ENCODE peak calls at places on chromosome 11, in five cellular contexts. N is PC-3; I is CD4-positive, alpha-beta T cell; U is stomach; H is cardiac fibroblast. P is an unnamed sample.

GRCh38 chr11:33891714-33892327 is at the start of gene LMO2:
- DNase-seq in N (no peak), I (no peak), U (no peak), H (no peak), P (no peak)

GRCh38 chr11:128478305-128478704 is 109.1 kb downstream of the ETS1 start:
- DNase-seq in N (no peak), I (no peak), U (no peak), H (no peak), P (no peak)

GRCh38 chr11:4643084-4643483 is 698 bp upstream of the OR51E1 start:
- DNase-seq in N (no peak), I (no peak), U (no peak), H (peak), P (no peak)

GRCh38 chr11:47314992-47315391 is 37.5 kb downstream of the MYBPC3 start:
- DNase-seq in N (no peak), I (no peak), U (no peak), H (peak), P (no peak)

GRCh38 chr11:105000797-105001196 is 22.2 kb downstream of the CASP5 start:
- DNase-seq in N (no peak), I (peak), U (peak), H (no peak), P (no peak)

GRCh38 chr11:10975287-10975721 is 117.5 kb upstream of the ZBED5 start:
- DNase-seq in N (no peak), I (no peak), U (no peak), H (no peak), P (no peak)

GRCh38 chr11:125562430-125562829 is 6.8 kb upstream of the EI24 start:
- DNase-seq in N (no peak), I (no peak), U (no peak), H (no peak), P (no peak)

GRCh38 chr11:117287668-117288067 is 3.5 kb upstream of the BACE1-AS start:
- DNase-seq in N (no peak), I (no peak), U (no peak), H (no peak), P (no peak)

GRCh38 chr11:34331329-34331728 is 26.5 kb downstream of the ABTB2 start:
- DNase-seq in N (peak), I (no peak), U (no peak), H (peak), P (peak)

GRCh38 chr11:77152846-77153245 is 24.8 kb downstream of the MYO7A start:
- DNase-seq in N (no peak), I (no peak), U (no peak), H (no peak), P (no peak)

GRCh38 chr11:15893080-15893492 is 463.3 kb downstream of the SOX6 start:
- DNase-seq in N (peak), I (no peak), U (no peak), H (no peak), P (no peak)

GRCh38 chr11:46658259-46658658 is 40.9 kb downstream of the ATG13 start:
- DNase-seq in N (no peak), I (no peak), U (no peak), H (peak), P (no peak)

GRCh38 chr11:109342261-109342660 is 79.7 kb upstream of the C11orf87 start:
- DNase-seq in N (no peak), I (no peak), U (no peak), H (no peak), P (no peak)

GRCh38 chr11:134063991-134064747 is 4.7 kb upstream of the JAM3 start:
- DNase-seq in N (no peak), I (no peak), U (no peak), H (no peak), P (no peak)

GRCh38 chr11:121309688-121310087 is 17.1 kb downstream of the SC5D start:
- DNase-seq in N (no peak), I (no peak), U (no peak), H (no peak), P (no peak)

GRCh38 chr11:64285885-64286800 is 495 bp downstream of the GPR137 start:
- DNase-seq in N (peak), I (no peak), U (no peak), H (no peak), P (no peak)

GRCh38 chr11:61513143-61513740 is 4.7 kb downstream of the LRRC10B start:
- DNase-seq in N (peak), I (no peak), U (no peak), H (no peak), P (no peak)

GRCh38 chr11:95284057-95285052 is 53.4 kb upstream of the SESN3 start:
- DNase-seq in N (peak), I (no peak), U (no peak), H (no peak), P (no peak)

GRCh38 chr11:65398362-65398910 is 12.0 kb downstream of the FRMD8 start:
- DNase-seq in N (no peak), I (no peak), U (no peak), H (no peak), P (no peak)
- TF ChIP-seq CTCF in N (no peak), I (no peak), U (no peak), H (no peak), P (no peak)

DNA sequence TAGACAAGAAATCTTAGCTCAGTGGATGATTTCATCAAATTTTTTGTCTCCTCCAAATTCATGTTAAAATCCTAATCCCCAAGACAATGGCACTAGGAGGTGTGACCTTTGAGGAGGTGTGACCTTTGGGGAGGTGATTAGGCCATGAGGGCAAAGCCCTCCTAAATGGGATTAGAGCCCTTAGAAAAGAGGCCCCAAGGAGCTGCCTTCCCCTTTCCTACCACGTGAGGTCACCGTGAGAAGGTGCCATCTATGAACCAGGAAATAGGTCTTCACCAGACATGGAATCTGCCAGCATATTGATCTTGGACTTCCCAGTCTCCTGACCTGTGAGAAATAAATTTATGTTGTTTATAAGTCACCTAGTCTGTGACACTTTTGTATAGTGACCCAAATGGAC is 138.7 kb downstream of the TRIM29 start:
- DNase-seq in N (peak), I (no peak), U (no peak), H (no peak), P (no peak)
- TF ChIP-seq CTCF in N (peak), I (no peak), U (no peak), H (no peak), P (no peak)

GRCh38 chr11:92752122-92752521 is 217.3 kb upstream of the MTNR1B start:
- DNase-seq in N (no peak), I (no peak), U (no peak), H (no peak), P (no peak)
- TF ChIP-seq CTCF in N (no peak), I (no peak), U (no peak), H (no peak), P (no peak)

DNA sequence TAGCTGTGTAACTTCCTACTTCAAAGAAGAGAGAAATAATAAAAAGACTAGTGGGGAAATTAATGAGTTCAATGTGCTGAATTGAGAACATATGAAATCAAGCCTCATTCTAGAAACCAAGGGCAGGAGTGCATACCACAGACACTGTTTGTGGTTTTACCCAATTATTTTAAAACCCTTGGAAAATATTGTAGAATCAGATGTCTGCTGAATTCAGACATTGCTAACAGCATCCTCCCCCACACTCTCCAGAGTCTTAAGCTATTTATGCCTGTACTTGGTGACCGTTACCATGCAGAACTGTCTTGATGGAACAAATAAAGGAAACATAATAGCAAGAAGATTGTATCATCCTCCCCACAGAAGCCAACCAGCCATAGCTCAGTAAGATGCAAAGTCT is 850.0 kb downstream of the NTM start:
- DNase-seq in N (no peak), I (no peak), U (no peak), H (peak), P (no peak)
- TF ChIP-seq CTCF in N (no peak), I (no peak), U (no peak), H (no peak), P (no peak)

DNA sequence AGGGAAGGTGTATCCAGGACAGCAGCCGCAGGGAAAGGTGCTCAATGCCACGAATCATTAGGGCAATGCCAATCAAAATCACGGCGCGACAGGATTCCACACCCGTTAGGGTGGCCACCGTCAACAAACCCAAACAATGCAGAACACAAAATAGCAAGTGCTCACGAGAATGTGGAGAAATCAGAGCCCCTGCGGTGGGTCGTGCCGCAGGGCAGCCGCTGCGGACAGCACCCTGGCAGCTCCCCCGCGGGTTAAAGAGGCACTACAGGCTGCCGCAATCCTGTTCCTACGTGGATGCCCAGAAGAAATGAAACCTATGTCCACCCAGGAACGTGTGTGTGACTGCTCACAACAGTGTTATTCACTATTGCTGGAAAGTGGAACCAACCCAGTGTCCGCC is 17.1 kb upstream of the TH start:
- DNase-seq in N (no peak), I (no peak), U (no peak), H (no peak), P (no peak)
- TF ChIP-seq CTCF in N (no peak), I (no peak), U (no peak), H (no peak), P (no peak)

GRCh38 chr11:130189492-130190210 is 30.1 kb downstream of the ST14 start:
- DNase-seq in N (no peak), I (no peak), U (no peak), H (no peak), P (no peak)
- TF ChIP-seq CTCF in N (no peak), I (no peak), U (no peak), H (no peak), P (no peak)

GRCh38 chr11:92854952-92855351 is 114.5 kb upstream of the MTNR1B start:
- DNase-seq in N (no peak), I (no peak), U (no peak), H (no peak), P (no peak)
- TF ChIP-seq CTCF in N (no peak), I (no peak), U (no peak), H (no peak), P (no peak)

GRCh38 chr11:84894666-84895065 is 732.5 kb downstream of the DLG2 start:
- DNase-seq in N (no peak), I (no peak), U (no peak), H (no peak), P (no peak)

GRCh38 chr11:84901986-84902385 is 725.2 kb downstream of the DLG2 start:
- DNase-seq in N (no peak), I (no peak), U (no peak), H (peak), P (no peak)

GRCh38 chr11:84899134-84899533 is 728.0 kb downstream of the DLG2 start:
- DNase-seq in N (no peak), I (no peak), U (no peak), H (peak), P (no peak)

GRCh38 chr11:84902445-84902844 is 724.7 kb downstream of the DLG2 start:
- DNase-seq in N (no peak), I (no peak), U (no peak), H (no peak), P (no peak)

GRCh38 chr11:84899740-84900139 is 727.4 kb downstream of the DLG2 start:
- DNase-seq in N (peak), I (no peak), U (no peak), H (no peak), P (no peak)
- TF ChIP-seq CTCF in N (peak), I (no peak), U (no peak), H (peak), P (no peak)

GRCh38 chr11:67483901-67484665 is 1.3 kb downstream of the AIP start:
- DNase-seq in N (no peak), I (peak), U (no peak), H (no peak), P (no peak)

GRCh38 chr11:67484847-67485311 is 2.1 kb downstream of the AIP start:
- DNase-seq in N (no peak), I (peak), U (no peak), H (no peak), P (no peak)

GRCh38 chr11:67482275-67482735 is 521 bp upstream of the AIP start:
- DNase-seq in N (no peak), I (no peak), U (no peak), H (no peak), P (no peak)

GRCh38 chr11:67483498-67483798 is 622 bp downstream of the AIP start:
- DNase-seq in N (no peak), I (no peak), U (no peak), H (no peak), P (no peak)

DNA sequence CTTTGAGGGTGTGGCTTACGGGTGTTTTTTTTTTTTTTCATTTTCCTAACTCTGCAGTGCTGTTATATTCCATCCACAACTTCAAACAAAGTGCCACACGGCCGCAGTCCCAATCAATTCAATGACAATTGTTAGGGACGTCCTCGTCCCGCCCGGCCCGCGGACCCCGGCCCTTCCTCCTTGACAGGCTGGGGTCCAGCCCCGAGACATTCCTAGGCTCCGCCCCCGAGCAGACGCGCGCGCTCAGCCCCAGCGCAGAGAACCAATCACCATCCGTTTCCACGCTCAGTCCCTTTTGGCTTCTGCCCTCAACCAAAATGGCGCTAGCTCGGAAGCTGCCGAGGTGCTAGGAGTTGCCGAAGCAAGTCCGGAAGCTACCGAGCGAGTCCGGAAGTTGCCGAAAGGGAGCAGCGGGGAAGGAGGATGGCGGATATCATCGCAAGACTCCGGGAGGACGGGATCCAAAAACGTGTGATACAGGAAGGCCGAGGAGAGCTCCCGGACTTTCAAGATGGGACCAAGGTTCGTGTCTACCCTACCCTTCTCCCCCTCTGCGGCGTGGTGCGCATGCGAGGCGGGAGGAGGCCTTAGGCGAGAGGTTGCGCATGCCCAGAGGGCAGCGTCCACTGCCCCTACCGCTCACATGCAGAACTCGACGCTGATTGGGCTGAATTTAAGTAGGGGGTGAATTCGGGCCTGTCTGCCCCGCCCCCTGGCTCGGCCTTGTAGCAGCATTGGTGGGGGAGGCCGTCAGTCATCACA is at the start of gene AIP:
- DNase-seq in N (peak), I (peak), U (peak), H (peak), P (peak)
- TF ChIP-seq CTCF in N (no peak), I (peak), U (no peak), H (peak), P (no peak)